ENCODE peak calls at places on chromosome 6, in four cellular contexts. D is prostate gland, G is adrenal gland, L is GM10248. I is an unnamed sample.

GRCh38 chr6:162854228-162854627 is 126.5 kb downstream of the PACRG start:
- DNase-seq in L (no peak), G (no peak), D (no peak), I (no peak)

GRCh38 chr6:93786474-93787330 is 367.3 kb upstream of the EPHA7 start:
- DNase-seq in L (no peak), D (no peak), G (no peak), I (no peak)

GRCh38 chr6:163151212-163151611 is 263.3 kb upstream of the QKI start:
- DNase-seq in L (no peak), D (no peak), G (no peak), I (no peak)

GRCh38 chr6:84220809-84221409 is 6.5 kb downstream of the CEP162 start:
- DNase-seq in L (no peak), G (no peak), D (no peak), I (no peak)

GRCh38 chr6:161100072-161100471 is 108.5 kb downstream of the MAP3K4 start:
- DNase-seq in D (no peak), L (no peak), G (no peak), I (no peak)

GRCh38 chr6:29641430-29642213 is 8.6 kb upstream of the GABBR1 start:
- DNase-seq in L (no peak), D (no peak), G (no peak), I (no peak)

GRCh38 chr6:143515766-143516355 is 4.3 kb upstream of the FUCA2 start:
- DNase-seq in D (no peak), G (no peak), L (no peak), I (no peak)

GRCh38 chr6:2760882-2761842 is 4.0 kb upstream of the WRNIP1 start:
- DNase-seq in D (no peak), G (no peak), L (no peak), I (no peak)

GRCh38 chr6:155424201-155424600 is 31.4 kb downstream of the NOX3 start:
- DNase-seq in L (no peak), D (no peak), G (no peak), I (no peak)

GRCh38 chr6:167735498-167736201 is 91.1 kb upstream of the AFDN start:
- DNase-seq in L (no peak), G (no peak), D (no peak), I (peak)

GRCh38 chr6:19811397-19812079 is 25.6 kb upstream of the ID4 start:
- DNase-seq in D (no peak), G (no peak), L (no peak), I (no peak)

GRCh38 chr6:112683106-112683505 is 336.0 kb downstream of the RFPL4B start:
- DNase-seq in G (no peak), L (no peak), D (no peak), I (no peak)

GRCh38 chr6:3714768-3715167 is 36.7 kb downstream of the PXDC1 start:
- DNase-seq in D (no peak), G (no peak), L (no peak), I (no peak)

GRCh38 chr6:32267035-32267434 is 43.2 kb upstream of the NOTCH4 start:
- DNase-seq in G (no peak), L (no peak), D (no peak), I (no peak)

GRCh38 chr6:136757150-136757549 is 35.1 kb downstream of the MAP3K5 start:
- DNase-seq in G (no peak), L (no peak), D (no peak), I (no peak)

GRCh38 chr6:105322499-105323231 is 80.2 kb downstream of the PREP start:
- DNase-seq in L (no peak), G (no peak), D (peak), I (no peak)

GRCh38 chr6:35038076-35038475 is 103.1 kb downstream of the TCP11 start:
- DNase-seq in G (no peak), L (no peak), D (no peak), I (no peak)

GRCh38 chr6:4402477-4402976 is 267.2 kb upstream of the ECI2 start:
- DNase-seq in L (no peak), D (no peak), G (peak), I (no peak)

DNA sequence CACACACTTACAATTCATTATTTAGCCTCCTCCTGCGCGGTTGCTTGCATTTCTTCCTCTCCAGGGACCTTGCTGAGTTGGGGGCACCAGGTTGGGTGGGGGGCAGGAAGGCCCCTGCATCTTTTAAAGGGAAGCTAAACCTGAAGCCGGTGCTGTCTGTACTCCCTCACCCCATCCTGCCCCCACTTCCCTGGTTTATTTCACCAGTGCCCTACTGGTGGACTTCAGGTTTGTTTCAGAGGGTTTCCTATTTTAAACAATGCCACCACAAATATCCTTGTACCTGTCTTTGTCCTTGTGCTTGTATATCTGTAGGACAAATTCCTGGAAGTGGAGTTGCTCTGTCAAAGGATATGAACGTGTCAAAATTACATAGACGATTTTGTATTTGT is 21.0 kb downstream of the PTK7 start:
- DNase-seq in D (no peak), G (no peak), L (no peak), I (no peak)
- TF ChIP-seq CTCF in D (no peak), G (no peak), L (no peak), I (no peak)

GRCh38 chr6:25928562-25929324 is 1.7 kb downstream of the SLC17A2 start:
- DNase-seq in G (no peak), D (no peak), L (no peak), I (no peak)

GRCh38 chr6:25927721-25928359 is 2.7 kb downstream of the SLC17A2 start:
- DNase-seq in D (no peak), L (no peak), G (no peak), I (no peak)

GRCh38 chr6:25925808-25926325 is 4.6 kb downstream of the SLC17A2 start:
- DNase-seq in L (no peak), G (no peak), D (no peak), I (no peak)

GRCh38 chr6:25930532-25931410 is at the start of gene SLC17A2:
- DNase-seq in D (no peak), L (no peak), G (no peak), I (no peak)

DNA sequence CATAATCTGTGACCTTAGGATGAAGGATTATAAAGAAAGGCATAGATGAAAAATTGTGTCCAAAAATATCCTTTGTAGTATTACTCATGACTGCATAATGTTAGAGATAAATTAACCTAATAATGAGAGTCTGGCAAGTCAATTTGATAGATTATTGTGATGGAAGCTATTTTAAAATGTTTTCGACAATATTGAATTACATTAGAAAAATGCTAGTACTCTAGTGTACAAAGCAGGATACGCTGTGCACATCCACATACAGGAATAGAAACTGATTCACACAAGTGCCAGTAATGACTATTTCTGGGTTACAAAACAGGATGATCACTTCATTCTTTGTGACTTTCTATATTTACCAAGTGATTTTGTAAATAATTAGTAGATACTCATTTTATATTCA is 3.3 kb downstream of the SLC17A2 start:
- DNase-seq in D (no peak), L (no peak), G (no peak), I (no peak)
- TF ChIP-seq CTCF in D (no peak), L (no peak), G (no peak), I (no peak)

DNA sequence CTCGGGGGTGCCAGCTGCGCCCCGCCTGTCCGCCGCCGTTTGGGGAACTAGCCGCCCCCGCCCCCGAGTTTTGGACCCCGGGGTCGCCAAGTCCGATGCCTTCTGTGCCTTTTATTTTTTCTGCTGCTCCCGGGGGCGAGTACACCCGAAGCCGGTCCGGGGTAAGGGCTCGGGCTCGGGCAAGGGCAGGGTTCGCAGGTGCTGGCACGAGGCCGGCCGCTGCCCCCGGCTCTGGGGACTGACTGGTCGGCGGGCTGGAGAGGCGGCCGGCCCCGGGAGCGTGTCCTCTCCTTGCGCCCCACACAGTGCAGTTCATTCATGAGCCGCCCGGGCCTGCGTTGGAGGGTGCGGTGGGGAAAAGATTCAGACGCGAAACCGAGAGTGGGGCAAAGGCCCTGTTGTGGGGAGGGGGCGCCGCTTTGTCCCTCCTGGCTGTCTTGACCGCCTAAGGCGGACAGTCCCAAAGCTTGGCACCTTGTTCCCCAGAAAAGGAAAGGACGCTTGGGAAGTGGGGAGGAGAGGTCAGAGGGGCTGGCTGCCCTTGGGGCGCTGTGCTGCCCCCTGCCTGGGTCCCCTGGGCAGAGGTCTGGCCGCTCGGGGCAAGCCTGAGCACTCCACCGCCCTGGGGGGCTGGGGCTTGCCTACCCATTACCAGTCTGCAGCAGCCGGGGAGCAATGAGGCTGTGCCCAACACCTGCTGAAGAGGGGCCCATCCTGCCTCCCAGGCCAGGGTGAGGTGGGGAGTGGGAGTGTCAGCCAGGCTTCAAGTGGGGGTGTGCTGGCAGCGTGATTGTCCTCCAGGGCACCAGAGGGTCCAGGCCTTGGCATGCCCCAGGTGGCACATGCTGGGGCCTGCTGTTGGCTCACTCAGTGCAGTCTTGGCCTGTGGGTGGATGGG is 915 bp downstream of the TMEM63B start:
- DNase-seq in G (peak), L (peak), D (peak), I (peak)
- TF ChIP-seq CTCF in G (peak), L (no peak), D (no peak), I (no peak)

DNA sequence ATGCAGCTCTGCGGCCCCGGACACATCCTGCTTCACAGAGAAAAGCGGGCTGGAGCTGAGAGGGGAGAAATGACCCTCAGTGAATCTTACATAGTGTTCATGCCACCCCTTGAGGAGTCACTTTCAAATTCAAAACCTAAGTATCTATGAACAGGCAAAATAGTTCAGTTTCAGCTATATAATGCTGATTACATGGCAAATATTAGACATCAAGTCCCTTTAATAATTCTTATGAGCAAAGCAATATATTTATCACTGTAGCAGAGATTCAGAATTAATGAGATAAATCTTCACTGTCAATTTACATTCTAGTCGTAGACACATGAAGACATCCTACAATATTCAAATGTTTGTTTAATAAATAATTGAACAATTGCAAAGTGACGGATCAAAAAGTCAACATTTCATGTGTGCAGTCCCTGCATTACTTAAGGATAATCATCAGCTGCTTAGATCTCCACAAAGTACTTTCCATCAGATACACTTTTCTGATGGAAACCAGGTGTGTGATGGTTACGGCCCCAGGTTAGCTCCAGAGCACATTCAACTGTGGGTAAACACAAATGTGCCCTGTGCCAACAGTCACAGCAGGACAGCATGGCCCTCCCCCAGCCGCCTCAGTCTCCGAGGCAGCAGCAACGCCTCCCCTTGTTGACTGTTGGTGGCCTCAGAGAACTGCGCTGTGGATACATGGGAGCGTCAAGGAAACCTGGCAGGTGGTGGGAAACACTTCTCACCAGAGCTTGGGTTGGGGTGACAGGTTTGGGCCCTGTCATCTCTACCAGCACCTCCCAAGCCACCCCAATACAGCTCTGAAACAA is 787 bp upstream of the PRR18 start:
- DNase-seq in G (no peak), L (no peak), D (no peak), I (no peak)
- TF ChIP-seq CTCF in G (no peak), L (no peak), D (no peak), I (no peak)

DNA sequence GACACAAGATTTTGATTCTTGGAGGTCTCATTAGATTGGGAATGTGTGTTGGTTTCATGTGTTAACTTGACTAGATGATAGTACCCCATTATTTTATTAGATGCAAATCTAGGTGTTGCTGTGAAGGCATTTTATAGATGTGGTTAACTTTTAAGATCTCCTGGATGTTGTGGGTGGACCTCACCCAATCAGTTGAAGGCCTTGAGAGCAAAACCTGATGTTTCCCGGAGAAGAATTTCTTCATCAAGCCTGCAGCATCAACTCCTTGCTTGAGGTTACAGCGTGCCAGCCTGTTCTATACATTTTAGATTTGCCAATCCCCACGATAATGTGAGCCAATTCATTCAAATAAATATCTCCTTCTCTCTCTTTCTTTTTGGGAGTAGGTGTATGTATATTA is 66.8 kb upstream of the EXOC2 start:
- DNase-seq in D (no peak), G (no peak), L (no peak), I (no peak)
- TF ChIP-seq CTCF in D (no peak), G (no peak), L (no peak), I (no peak)

GRCh38 chr6:10250655-10251220 is 164.1 kb downstream of the TFAP2A start:
- DNase-seq in D (no peak), G (no peak), L (no peak), I (no peak)

GRCh38 chr6:10248378-10248843 is 166.5 kb downstream of the TFAP2A start:
- DNase-seq in D (no peak), L (no peak), G (no peak), I (no peak)
- TF ChIP-seq CTCF in D (no peak), L (no peak), G (no peak), I (no peak)

GRCh38 chr6:25613415-25613814 is 38.6 kb upstream of the SCGN start:
- DNase-seq in D (no peak), L (no peak), G (no peak), I (no peak)
- TF ChIP-seq CTCF in D (no peak), L (no peak), G (no peak), I (no peak)

DNA sequence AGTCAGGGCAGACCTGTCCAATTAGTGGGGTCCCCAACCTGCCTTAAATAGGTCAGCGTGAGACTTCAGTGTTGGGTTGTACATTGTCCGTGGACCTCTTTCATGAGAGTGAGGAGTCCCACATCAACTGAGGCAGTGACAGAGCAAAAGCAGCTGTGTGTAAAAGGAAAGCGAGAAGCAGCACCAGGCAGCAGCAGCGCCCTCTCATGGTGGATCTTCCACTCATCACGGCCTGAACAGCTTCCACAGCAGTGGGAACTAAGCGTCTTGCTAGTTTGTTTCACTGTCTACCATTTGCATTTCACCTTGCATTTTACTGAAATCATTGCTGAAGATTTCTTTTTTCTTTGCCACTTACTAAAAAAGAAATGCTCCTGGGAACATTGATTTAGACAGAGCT is 333.8 kb downstream of the PKHD1 start:
- DNase-seq in G (no peak), L (peak), D (no peak), I (no peak)
- TF ChIP-seq CTCF in G (no peak), L (peak), D (no peak), I (no peak)

GRCh38 chr6:75201901-75202672 is 3.8 kb downstream of the COL12A1 start:
- DNase-seq in D (no peak), G (no peak), L (peak), I (peak)
- TF ChIP-seq CTCF in D (no peak), G (no peak), L (no peak), I (peak)

GRCh38 chr6:50056242-50056641 is 6.5 kb upstream of the DEFB112 start:
- DNase-seq in D (no peak), G (no peak), L (no peak), I (no peak)

DNA sequence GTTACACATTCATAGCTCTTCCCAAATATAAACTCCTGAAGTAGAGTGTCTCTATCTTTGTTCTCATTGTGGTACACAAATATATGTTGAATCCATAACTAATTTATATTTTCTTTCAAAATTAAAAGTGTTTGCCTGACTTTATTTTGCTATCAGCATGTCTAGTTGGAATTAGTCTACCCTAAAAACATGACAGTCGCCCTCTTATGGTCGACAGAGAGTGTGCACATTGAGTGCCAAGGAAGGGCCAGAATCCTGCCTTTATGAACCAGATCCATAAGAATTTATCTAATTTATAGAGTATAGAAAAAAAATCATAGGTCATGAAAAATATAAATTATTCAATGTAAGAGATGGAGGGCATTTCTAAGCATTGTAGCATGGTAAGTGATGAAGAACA is 12.3 kb upstream of the DEFB112 start:
- DNase-seq in G (no peak), L (no peak), D (no peak), I (no peak)
- TF ChIP-seq CTCF in G (no peak), L (peak), D (no peak), I (no peak)

I was measured in ovary.